ENCODE peak calls at places on chromosomes 12 and 14, in ten cellular contexts. X is H1, P is adipocyte, Y is IMR-90, A is HCT116, M is GM23248, O is kidney, Q is fibroblast of lung, Z is trophoblast cell, D is mammary epithelial cell. G is an unnamed sample.

GRCh38 chr14:88270781-88271180 is 52.3 kb downstream of the KCNK10 start:
- DNase-seq in X (peak), M (no peak), D (no peak), A (no peak), Q (no peak), Y (no peak), Z (no peak), P (no peak), O (no peak), G (no peak)

GRCh38 chr14:25042362-25043299 is 7.3 kb downstream of the STXBP6 start:
- DNase-seq in X (no peak), Z (no peak), O (no peak), D (no peak), P (peak), Q (peak), Y (peak), M (peak), A (no peak), G (peak)

GRCh38 chr12:64525461-64526160 is 73.7 kb downstream of the TBK1 start:
- DNase-seq in P (no peak), D (no peak), Y (no peak), O (no peak), A (no peak), Q (peak), M (no peak), Z (no peak), X (no peak), G (peak)

GRCh38 chr14:59254911-59255545 is 66.6 kb downstream of the DAAM1 start:
- DNase-seq in X (no peak), D (no peak), Z (no peak), M (peak), Y (peak), Q (peak), A (no peak), P (peak), O (no peak), G (peak)

GRCh38 chr12:23210573-23210972 is 585.6 kb downstream of the ETNK1 start:
- DNase-seq in A (no peak), O (no peak), M (no peak), X (no peak), D (no peak), Z (no peak), Q (no peak), Y (no peak), P (no peak), G (no peak)

GRCh38 chr12:59250766-59251165 is 330.5 kb upstream of the LRIG3 start:
- DNase-seq in D (no peak), O (no peak), M (no peak), P (no peak), Q (no peak), A (no peak), X (no peak), Z (no peak), Y (no peak), G (no peak)

GRCh38 chr14:22460461-22461195 is 128.4 kb downstream of the DAD1 start:
- DNase-seq in A (no peak), D (peak), Y (peak), P (no peak), M (no peak), Z (no peak), O (no peak), Q (peak), X (no peak), G (peak)

GRCh38 chr14:60188696-60189095 is 23.5 kb upstream of the DHRS7 start:
- DNase-seq in M (no peak), O (no peak), Z (no peak), A (no peak), Y (no peak), P (peak), X (no peak), Q (no peak), D (no peak), G (no peak)

GRCh38 chr14:89207925-89208328 is 209.1 kb downstream of the FOXN3 start:
- DNase-seq in A (no peak), Y (no peak), M (no peak), X (no peak), D (no peak), Z (no peak), Q (no peak), O (no peak), P (no peak), G (no peak)

GRCh38 chr14:24857277-24857676 is 192.7 kb downstream of the STXBP6 start:
- DNase-seq in Z (no peak), Q (no peak), Y (no peak), A (no peak), M (no peak), D (no peak), X (no peak), O (no peak), P (no peak), G (no peak)

GRCh38 chr14:93905623-93906022 is 21.5 kb upstream of the FAM181A start:
- DNase-seq in A (no peak), M (no peak), P (no peak), X (no peak), D (peak), Z (no peak), Q (no peak), O (peak), Y (no peak), G (no peak)

GRCh38 chr14:47277703-47278102 is 397.7 kb downstream of the MDGA2 start:
- DNase-seq in A (no peak), Q (peak), Z (no peak), M (no peak), X (no peak), P (no peak), Y (no peak), O (peak), D (no peak), G (peak)

GRCh38 chr12:4539167-4539870 is 629 bp downstream of the RAD51AP1 start:
- DNase-seq in D (peak), M (peak), O (no peak), P (no peak), Z (no peak), X (no peak), A (no peak), Q (no peak), Y (no peak), G (no peak)

GRCh38 chr14:105197274-105197673 is 16.2 kb upstream of the NUDT14 start:
- DNase-seq in O (no peak), D (peak), Z (peak), A (no peak), Y (peak), M (peak), P (peak), Q (peak), X (no peak), G (peak)

GRCh38 chr14:34094384-34094783 is 143.5 kb upstream of the EGLN3 start:
- DNase-seq in A (no peak), X (no peak), P (no peak), O (no peak), M (no peak), Z (no peak), Q (no peak), Y (no peak), D (no peak), G (no peak)

GRCh38 chr14:89126461-89126860 is 290.6 kb downstream of the FOXN3 start:
- DNase-seq in Y (no peak), P (no peak), X (no peak), A (no peak), Q (no peak), O (no peak), D (no peak), Z (no peak), M (no peak), G (no peak)

GRCh38 chr14:99519347-99519881 is 38.2 kb downstream of the CCNK start:
- DNase-seq in O (no peak), Q (no peak), D (no peak), A (no peak), Y (no peak), P (no peak), M (no peak), X (no peak), Z (no peak), G (no peak)

GRCh38 chr14:52871606-52872005 is 79.2 kb downstream of the FERMT2 start:
- DNase-seq in M (peak), O (no peak), Z (no peak), A (no peak), D (peak), Y (no peak), X (no peak), Q (no peak), P (peak), G (no peak)

GRCh38 chr14:52875707-52876106 is 75.1 kb downstream of the FERMT2 start:
- DNase-seq in O (no peak), M (peak), Y (no peak), A (no peak), P (no peak), D (no peak), Q (no peak), X (no peak), Z (peak), G (no peak)

GRCh38 chr14:52874389-52874788 is 76.5 kb downstream of the FERMT2 start:
- DNase-seq in Z (no peak), M (no peak), Y (no peak), A (no peak), O (no peak), D (no peak), X (no peak), P (peak), Q (no peak), G (no peak)

GRCh38 chr14:52873694-52874093 is 77.2 kb downstream of the FERMT2 start:
- DNase-seq in D (peak), X (no peak), O (no peak), Z (peak), Q (no peak), Y (peak), A (no peak), M (peak), P (peak), G (no peak)

DNA sequence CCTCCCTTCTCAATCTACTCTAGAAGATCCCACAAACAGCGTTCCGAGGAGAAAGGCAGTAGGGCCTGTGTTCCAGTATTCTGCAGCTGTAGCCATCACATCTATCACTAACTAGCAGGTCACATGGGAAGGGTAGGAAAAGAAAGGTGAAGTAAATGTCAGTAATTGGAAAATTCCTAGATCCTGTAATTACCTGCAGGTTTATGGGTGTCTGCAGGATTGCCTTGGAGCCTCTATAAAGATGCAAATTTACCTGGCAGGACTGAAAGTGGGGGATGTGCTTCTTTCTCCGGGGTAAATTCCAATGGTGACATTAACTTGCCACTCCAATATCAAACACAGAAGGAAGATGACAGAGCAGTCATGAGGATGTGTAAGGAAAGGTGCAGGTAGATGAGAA is 77.8 kb downstream of the FERMT2 start:
- DNase-seq in D (no peak), O (no peak), A (no peak), X (no peak), Q (no peak), Z (no peak), Y (no peak), P (no peak), M (no peak), G (no peak)
- H3K9ac ChIP-seq in D (no peak), O (no peak), A (no peak), X (no peak), Q (no peak), Z (no peak), Y (no peak), P (peak), M (peak), G (no peak)

GRCh38 chr14:101564444-101564776 is 3.1 kb downstream of the DIO3 start:
- DNase-seq in A (no peak), D (no peak), Y (no peak), Q (no peak), Z (no peak), M (no peak), X (no peak), P (no peak), O (no peak), G (no peak)
- H3K9ac ChIP-seq in A (no peak), D (no peak), Y (no peak), Q (no peak), Z (no peak), M (no peak), X (no peak), P (no peak), O (no peak), G (no peak)

GRCh38 chr12:121328620-121329019 is 23.6 kb downstream of the ANAPC5 start:
- DNase-seq in D (no peak), A (no peak), Y (no peak), Z (no peak), X (no peak), P (no peak), O (no peak), Q (no peak), M (no peak), G (no peak)

GRCh38 chr12:121323908-121324307 is 27.4 kb upstream of the CAMKK2 start:
- DNase-seq in O (no peak), Q (no peak), P (no peak), Z (no peak), A (no peak), D (no peak), X (no peak), Y (no peak), M (no peak), G (no peak)

GRCh38 chr12:121325922-121326396 is 26.3 kb downstream of the ANAPC5 start:
- DNase-seq in Y (no peak), D (no peak), O (no peak), X (no peak), M (peak), Z (no peak), Q (no peak), A (no peak), P (peak), G (no peak)

GRCh38 chr12:121330195-121330594 is 22.0 kb downstream of the ANAPC5 start:
- DNase-seq in Q (no peak), A (no peak), O (no peak), M (no peak), X (no peak), Y (no peak), P (no peak), Z (no peak), D (no peak), G (no peak)

DNA sequence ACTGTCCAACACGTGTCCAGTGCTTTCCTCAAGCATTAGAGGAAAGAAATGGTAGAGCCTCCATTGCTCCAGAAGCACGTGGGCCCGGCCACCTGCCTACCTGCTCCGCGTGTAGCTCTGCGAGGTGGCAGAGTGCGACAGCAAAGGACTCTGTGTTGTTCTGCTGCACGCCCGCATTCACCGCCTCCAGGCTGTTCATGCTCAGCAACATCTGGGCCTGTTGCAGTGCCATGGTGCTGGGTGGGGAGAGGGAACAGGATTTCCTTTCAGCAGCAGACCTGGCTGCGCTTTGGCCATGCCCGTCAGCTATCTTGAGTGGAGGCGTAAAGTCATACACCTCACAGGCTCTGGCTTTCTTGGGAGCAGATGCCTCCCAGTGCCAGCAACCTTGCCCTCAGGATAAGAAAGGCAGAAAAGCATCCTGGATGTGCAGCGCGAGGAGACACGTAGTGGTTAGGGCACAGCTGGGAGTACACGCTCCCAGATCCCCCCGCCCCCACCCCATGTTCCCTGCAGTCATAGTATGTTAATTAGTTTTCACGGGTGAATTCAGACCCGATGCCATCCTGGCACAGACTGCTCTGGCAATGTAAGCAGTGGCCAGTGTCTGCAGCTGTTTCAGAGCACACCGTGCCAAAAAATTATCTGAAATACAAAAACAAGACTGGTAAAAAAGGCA is 25.1 kb downstream of the ANAPC5 start:
- DNase-seq in X (no peak), A (no peak), Z (no peak), P (no peak), O (no peak), D (no peak), Y (no peak), M (no peak), Q (no peak), G (no peak)
- H3K9ac ChIP-seq in X (no peak), A (no peak), Z (no peak), P (no peak), O (no peak), D (no peak), Y (no peak), M (no peak), Q (no peak), G (no peak)

GRCh38 chr14:39998114-39998513 is 565.9 kb upstream of the FBXO33 start:
- DNase-seq in P (no peak), D (no peak), Y (no peak), A (no peak), O (no peak), M (no peak), Z (no peak), Q (no peak), X (no peak), G (no peak)
- H3K9ac ChIP-seq in P (no peak), D (no peak), Y (no peak), A (no peak), O (no peak), M (no peak), Z (no peak), Q (no peak), X (no peak), G (no peak)

DNA sequence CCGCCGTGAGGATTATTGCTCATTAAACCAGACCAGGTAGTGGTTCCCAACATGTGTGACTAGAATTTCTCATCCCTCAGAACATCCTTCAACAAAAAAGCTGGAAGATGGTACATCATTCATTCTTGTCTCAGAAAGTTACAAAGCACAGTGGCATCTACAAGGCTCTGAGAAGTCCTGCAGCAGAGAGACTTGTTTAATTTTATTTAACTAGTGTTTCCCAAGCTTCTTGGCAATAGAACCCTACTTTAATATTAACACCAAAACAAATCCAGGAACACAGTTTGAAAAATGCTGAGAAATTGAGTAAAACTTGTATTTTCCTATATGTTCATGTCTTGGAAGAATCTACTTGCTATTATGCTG is 54.8 kb downstream of the PLXNC1 start:
- DNase-seq in P (no peak), O (no peak), A (no peak), M (no peak), Y (no peak), Q (no peak), X (no peak), Z (no peak), D (no peak), G (no peak)
- H3K9ac ChIP-seq in P (no peak), O (no peak), A (no peak), M (no peak), Y (no peak), Q (no peak), X (no peak), Z (no peak), D (no peak), G (no peak)

GRCh38 chr12:6124411-6125151 is at the start of gene VWF:
- DNase-seq in O (peak), P (no peak), A (no peak), M (no peak), X (no peak), D (no peak), Y (no peak), Q (no peak), Z (no peak), G (no peak)
- H3K9ac ChIP-seq in O (no peak), P (no peak), A (no peak), M (no peak), X (no peak), D (no peak), Y (no peak), Q (no peak), Z (no peak), G (no peak)

GRCh38 chr12:57763881-57764661 is 2.8 kb downstream of the CYP27B1 start:
- DNase-seq in X (no peak), Y (no peak), M (no peak), O (peak), A (no peak), Q (no peak), P (no peak), Z (no peak), D (no peak), G (no peak)
- H3K9ac ChIP-seq in X (no peak), Y (no peak), M (no peak), O (no peak), A (peak), Q (no peak), P (no peak), Z (no peak), D (no peak), G (no peak)

DNA sequence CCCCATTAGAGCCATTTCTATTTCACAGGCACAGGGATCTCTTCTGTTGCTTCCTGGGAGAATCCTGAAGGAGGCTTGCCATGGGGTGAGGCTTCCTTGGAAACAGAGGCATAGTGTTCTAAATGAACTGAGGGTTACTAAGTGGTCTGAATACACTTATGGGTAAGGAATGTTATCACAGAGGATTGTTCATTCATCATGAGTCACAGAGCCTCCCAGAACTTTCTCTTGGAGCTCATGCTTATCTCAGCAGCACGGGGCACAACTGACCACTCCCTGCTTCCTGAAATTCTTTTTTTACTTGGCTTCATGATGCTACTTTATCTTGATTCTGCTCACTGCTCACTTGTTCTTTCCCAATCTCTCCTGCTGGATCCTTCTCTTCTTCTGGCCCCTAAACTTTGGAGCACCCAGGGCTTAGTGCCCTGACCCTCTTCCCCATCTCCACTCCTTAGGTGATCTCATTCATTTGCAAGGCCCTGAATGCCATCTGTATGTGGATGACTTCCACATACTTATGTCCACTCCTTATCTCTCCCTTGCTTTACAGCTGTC is 57.9 kb downstream of the ANO6 start:
- DNase-seq in A (peak), O (no peak), Q (peak), Y (peak), D (peak), M (peak), Z (peak), P (peak), X (no peak), G (peak)
- H3K9ac ChIP-seq in A (peak), O (no peak), Q (no peak), Y (no peak), D (peak), M (peak), Z (no peak), P (peak), X (no peak), G (peak)

GRCh38 chr12:78711954-78712353 is 152.6 kb upstream of the SYT1 start:
- DNase-seq in Z (no peak), P (no peak), M (no peak), A (no peak), Y (no peak), D (no peak), X (no peak), O (no peak), Q (no peak), G (no peak)

DNA sequence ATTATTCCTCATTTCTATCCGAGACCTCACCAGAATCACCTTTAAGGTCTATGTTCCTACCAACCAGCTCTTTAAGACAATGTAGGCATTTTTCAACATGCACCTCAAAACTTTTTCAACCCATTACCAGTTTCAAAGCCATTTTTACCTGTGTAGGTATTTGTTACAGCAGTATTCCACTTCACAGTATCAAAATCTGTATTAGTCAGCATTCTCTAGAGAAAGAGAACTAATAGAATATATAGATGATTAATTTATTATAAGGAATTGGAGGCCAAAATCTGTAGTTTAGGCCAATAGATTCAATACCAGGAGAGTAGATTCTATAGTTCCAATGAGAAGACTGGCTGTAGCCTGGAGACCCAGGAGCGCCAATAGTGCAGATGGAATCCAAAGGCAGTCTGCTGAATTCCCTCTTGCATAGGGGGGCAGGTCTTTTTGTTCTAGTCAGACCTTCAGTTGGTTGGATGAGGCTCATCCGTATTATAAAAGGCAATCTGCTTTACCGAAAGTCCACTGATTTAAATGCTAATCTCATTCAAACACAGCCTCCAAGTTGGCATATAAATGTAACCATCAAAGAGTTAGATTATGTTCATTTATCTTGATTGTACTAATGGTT is 151.6 kb upstream of the SYT1 start:
- DNase-seq in A (no peak), O (no peak), X (no peak), Q (no peak), M (no peak), Y (no peak), P (no peak), D (no peak), Z (no peak), G (no peak)
- H3K9ac ChIP-seq in A (no peak), O (no peak), X (no peak), Q (no peak), M (no peak), Y (no peak), P (no peak), D (no peak), Z (no peak), G (no peak)